ENCODE peak calls at places on chromosomes 4 and X, in seven cellular contexts. Y, K, S, R, T, V and P are unnamed samples.
A peak's percentile ranks its signal among the peaks of the same experiment; 100 is the strongest.

GRCh38 chr4:153467154-153467896 is 1.2 kb downstream of the TMEM131L start:
- DNase-seq in S (peak; percentile 34), R (no peak), Y (peak; percentile 90), V (no peak), K (peak; percentile 47), T (no peak), P (peak; percentile 80)

GRCh38 chr4:127425911-127426310 is 206.8 kb upstream of the INTU start:
- DNase-seq in V (no peak), T (no peak), Y (peak; percentile 61), K (no peak), R (no peak), S (no peak), P (no peak)

GRCh38 chr4:4704267-4704666 is 155.2 kb upstream of the MSX1 start:
- DNase-seq in R (no peak), V (no peak), Y (no peak), K (no peak), S (no peak), T (no peak), P (no peak)

GRCh38 chrX:20664774-20665173 is 398.1 kb upstream of the RPS6KA3 start:
- DNase-seq in T (no peak), Y (peak; percentile 59), K (no peak), S (peak; percentile 5), R (no peak), V (no peak), P (no peak)

GRCh38 chr4:38678078-38678477 is 14.1 kb downstream of the KLF3 start:
- DNase-seq in R (no peak), T (no peak), S (no peak), Y (peak; percentile 11), K (no peak), V (peak; percentile 80), P (no peak)

GRCh38 chr4:67885727-67886126 is 1.9 kb upstream of the TMPRSS11D start:
- DNase-seq in Y (no peak), S (no peak), K (no peak), V (peak; percentile 89), T (no peak), R (peak; percentile 77), P (no peak)

GRCh38 chr4:141195095-141195707 is 25.5 kb upstream of the ZNF330 start:
- DNase-seq in R (no peak), Y (no peak), V (no peak), S (no peak), K (no peak), T (no peak), P (no peak)

GRCh38 chr4:70556856-70557255 is 35.2 kb upstream of the AMBN start:
- DNase-seq in V (no peak), T (no peak), Y (no peak), K (no peak), S (no peak), R (no peak), P (no peak)

GRCh38 chrX:76454456-76454927 is 27.0 kb downstream of the MAGEE1 start:
- DNase-seq in V (no peak), Y (peak; percentile 70), R (no peak), K (no peak), S (peak; percentile 44), T (no peak), P (no peak)

GRCh38 chrX:25726539-25726938 is 411.6 kb upstream of the MAGEB18 start:
- DNase-seq in R (no peak), T (no peak), Y (no peak), K (no peak), V (no peak), S (no peak), P (no peak)

GRCh38 chr4:152773953-152774352 is 5.6 kb downstream of the TIGD4 start:
- DNase-seq in K (no peak), R (no peak), S (no peak), Y (no peak), T (no peak), V (no peak), P (no peak)

GRCh38 chrX:38982370-38982769 is 181.1 kb downstream of the MID1IP1 start:
- DNase-seq in K (no peak), V (no peak), S (no peak), Y (no peak), T (no peak), R (no peak), P (no peak)

GRCh38 chrX:41507899-41508298 is 60.8 kb downstream of the NYX start:
- DNase-seq in T (no peak), K (no peak), Y (no peak), S (no peak), V (no peak), R (no peak), P (no peak)

GRCh38 chr4:188428935-188429334 is 289.7 kb downstream of the TRIML1 start:
- DNase-seq in S (no peak), T (no peak), Y (no peak), V (no peak), R (no peak), K (no peak), P (no peak)

GRCh38 chrX:94524867-94525266 is 850.9 kb downstream of the FAM133A start:
- DNase-seq in V (no peak), Y (peak; percentile 61), K (no peak), R (no peak), S (no peak), T (no peak), P (no peak)

GRCh38 chr4:47746122-47746521 is 91.7 kb downstream of the CORIN start:
- DNase-seq in T (no peak), K (no peak), R (no peak), V (no peak), S (no peak), Y (no peak), P (no peak)

GRCh38 chr4:8050555-8051206 is 107.9 kb downstream of the ABLIM2 start:
- DNase-seq in V (no peak), K (peak; percentile 83), R (no peak), S (peak; percentile 88), T (no peak), Y (peak; percentile 92), P (peak; percentile 74)

GRCh38 chr4:155207534-155208257 is 740 bp upstream of the NPY2R start:
- DNase-seq in S (peak; percentile 46), K (no peak), R (no peak), Y (peak; percentile 88), T (no peak), V (no peak), P (no peak)

GRCh38 chr4:1413221-1413663 is 7.0 kb upstream of the NKX1-1 start:
- DNase-seq in T (no peak), R (peak; percentile 36), V (no peak), S (no peak), Y (no peak), K (no peak), P (no peak)
- H3K27me3 ChIP-seq in T (peaks cover 99% of the 10 kb centered on the region), R (peaks cover 65% of the 10 kb centered on the region), V (peaks cover 13% of the 10 kb centered on the region), S (peaks cover 95% of the 10 kb centered on the region), Y (peaks cover 62% of the 10 kb centered on the region), K (no peaks in the 10 kb centered on the region), P (no peaks in the 10 kb centered on the region)

GRCh38 chr4:114311745-114312144 is 286.9 kb upstream of the UGT8 start:
- DNase-seq in S (no peak), T (no peak), K (no peak), R (no peak), V (no peak), Y (no peak), P (no peak)
- H3K27me3 ChIP-seq in S (no peaks in the 10 kb centered on the region), T (no peaks in the 10 kb centered on the region), K (no peaks in the 10 kb centered on the region), R (no peaks in the 10 kb centered on the region), V (no peaks in the 10 kb centered on the region), Y (no peaks in the 10 kb centered on the region), P (no peaks in the 10 kb centered on the region)

DNA sequence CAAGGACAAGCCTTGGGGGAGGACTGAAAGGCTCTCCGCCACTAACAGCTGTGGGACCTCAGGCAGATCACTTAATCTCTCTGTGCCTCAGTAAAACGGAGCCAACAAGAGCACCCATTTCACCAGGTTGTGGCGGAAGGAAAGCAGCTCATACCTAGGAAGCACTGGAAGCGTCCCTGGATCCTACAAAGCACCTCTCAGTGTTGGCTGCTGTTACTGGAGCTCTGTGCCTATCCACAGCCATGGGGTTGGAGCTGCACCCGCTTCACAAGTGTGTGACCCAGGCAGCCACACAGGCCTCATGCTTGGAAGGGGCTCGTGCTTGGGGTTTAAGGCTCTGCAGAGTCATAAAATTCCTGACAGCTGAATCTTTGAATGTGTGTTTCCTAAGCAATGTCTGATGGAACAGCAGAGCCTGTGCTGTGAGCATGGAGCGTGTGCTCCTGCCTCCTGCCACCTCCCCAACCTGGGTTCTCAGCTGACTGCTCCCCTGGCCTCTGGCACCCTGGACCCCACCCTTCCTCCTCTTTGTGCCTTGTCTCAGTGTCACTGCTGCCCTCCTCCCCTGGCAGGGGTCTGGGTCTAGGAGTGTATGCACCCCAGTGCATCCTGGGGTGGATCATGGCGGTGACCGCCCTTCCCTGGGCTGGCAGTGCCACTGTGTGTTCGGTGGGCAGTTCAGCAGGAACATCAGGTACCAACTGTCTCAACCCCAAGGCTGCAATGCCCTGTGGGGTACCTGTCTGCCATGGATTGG is 14.4 kb upstream of the MAN2B2 start:
- DNase-seq in S (no peak), T (no peak), V (no peak), K (no peak), Y (no peak), R (no peak), P (no peak)
- H3K27me3 ChIP-seq in S (peaks cover 100% of the 10 kb centered on the region), T (peaks cover 40% of the 10 kb centered on the region), V (peaks cover 40% of the 10 kb centered on the region), K (no peaks in the 10 kb centered on the region), Y (peaks cover 96% of the 10 kb centered on the region), R (peaks cover 15% of the 10 kb centered on the region), P (peaks cover 3% of the 10 kb centered on the region)

GRCh38 chr4:10031663-10032590 is 10.6 kb upstream of the SLC2A9 start:
- DNase-seq in Y (peak; percentile 59), T (no peak), K (no peak), R (no peak), V (no peak), S (peak; percentile 56), P (no peak)

GRCh38 chr4:10030946-10031662 is 9.8 kb upstream of the SLC2A9 start:
- DNase-seq in Y (peak; percentile 22), R (no peak), T (no peak), K (no peak), S (no peak), V (no peak), P (no peak)

GRCh38 chr4:10029403-10029802 is 8.1 kb upstream of the SLC2A9 start:
- DNase-seq in R (no peak), Y (no peak), T (peak; percentile 10), K (no peak), V (no peak), S (no peak), P (no peak)

GRCh38 chr4:10026485-10026884 is 5.2 kb upstream of the SLC2A9 start:
- DNase-seq in Y (no peak), R (no peak), S (no peak), K (no peak), T (no peak), V (no peak), P (no peak)

GRCh38 chr4:10028910-10029309 is 7.6 kb upstream of the SLC2A9 start:
- DNase-seq in V (no peak), R (no peak), K (no peak), S (no peak), T (no peak), Y (peak; percentile 35), P (no peak)
- H3K27me3 ChIP-seq in V (no peaks in the 10 kb centered on the region), R (no peaks in the 10 kb centered on the region), K (no peaks in the 10 kb centered on the region), S (no peaks in the 10 kb centered on the region), T (no peaks in the 10 kb centered on the region), Y (no peaks in the 10 kb centered on the region), P (no peaks in the 10 kb centered on the region)

DNA sequence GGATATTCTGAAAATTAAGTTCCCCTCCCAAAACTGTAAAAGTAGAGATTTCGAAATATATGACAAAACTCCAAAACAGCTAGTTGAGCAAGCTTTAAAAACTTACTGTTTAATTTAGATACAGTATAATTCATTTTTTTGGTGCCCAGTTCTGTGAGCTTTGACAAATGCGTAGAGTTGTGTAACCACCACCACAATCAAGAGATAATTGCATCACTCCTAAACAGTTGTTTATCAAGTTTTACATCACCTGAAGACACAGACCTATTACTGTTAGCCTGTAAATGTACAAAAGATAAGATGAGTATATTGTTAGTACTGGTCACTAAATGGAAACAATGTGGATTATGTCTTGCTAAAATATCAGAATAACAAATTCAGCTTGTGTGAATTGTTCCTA is 62.3 kb downstream of the ALG13 start:
- DNase-seq in S (no peak), K (no peak), Y (no peak), V (no peak), T (no peak), R (no peak), P (no peak)
- H3K27me3 ChIP-seq in S (no peaks in the 10 kb centered on the region), K (no peaks in the 10 kb centered on the region), Y (no peaks in the 10 kb centered on the region), V (no peaks in the 10 kb centered on the region), T (no peaks in the 10 kb centered on the region), R (no peaks in the 10 kb centered on the region), P (no peaks in the 10 kb centered on the region)